ENCODE peak calls at places on chromosomes 1 and 21, in nine cellular contexts. U is heart left ventricle, I is H54, V is IMR-90, E is A549, L is right lobe of liver, N is body of pancreas, K is ovary, H is breast epithelium. O is an unnamed sample.
A peak's percentile ranks its signal among the peaks of the same experiment; 100 is the strongest.

GRCh38 chr1:93680121-93681094 is 1.2 kb downstream of the BCAR3 start:
- DNase-seq in I (peak; percentile 62), L (peak; percentile 80), E (peak; percentile 90), U (peak; percentile 80), N (peak; percentile 76), V (peak; percentile 91), K (peak; percentile 92), H (peak; percentile 87), O (peak; percentile 77)

GRCh38 chr1:57102957-57103356 is 137.1 kb upstream of the C8B start:
- DNase-seq in V (no peak), H (no peak), K (no peak), U (no peak), N (no peak), L (no peak), I (no peak), E (no peak), O (no peak)

GRCh38 chr1:245715291-245715701 is 560.5 kb downstream of the KIF26B start:
- DNase-seq in I (peak; percentile 25), K (no peak), E (no peak), N (no peak), L (no peak), V (peak; percentile 29), H (no peak), U (no peak), O (no peak)

GRCh38 chr21:40118527-40118926 is 251.3 kb downstream of the PCP4 start:
- DNase-seq in L (no peak), N (no peak), H (no peak), V (no peak), E (no peak), U (no peak), I (no peak), K (no peak), O (no peak)

GRCh38 chr1:14606632-14607031 is 8.1 kb downstream of the KAZN start:
- DNase-seq in H (no peak), E (no peak), L (no peak), K (no peak), U (no peak), I (no peak), V (no peak), N (no peak), O (no peak)

GRCh38 chr1:29504266-29504665 is 267.9 kb downstream of the PTPRU start:
- DNase-seq in H (no peak), L (peak; percentile 2), V (no peak), E (no peak), N (no peak), K (no peak), I (no peak), U (no peak), O (no peak)

GRCh38 chr1:81670286-81670685 is 130.4 kb upstream of the ADGRL2 start:
- DNase-seq in I (peak; percentile 73), H (no peak), V (peak; percentile 97), K (peak; percentile 72), U (peak; percentile 68), L (peak; percentile 65), N (peak; percentile 89), E (peak; percentile 56), O (no peak)

GRCh38 chr1:198449727-198450433 is 90.6 kb downstream of the ATP6V1G3 start:
- DNase-seq in U (no peak), E (no peak), H (no peak), N (no peak), L (no peak), I (no peak), K (no peak), V (peak; percentile 64), O (no peak)

GRCh38 chr1:111140680-111140967 is 601 bp downstream of the CEPT1 start:
- DNase-seq in N (no peak), L (no peak), K (no peak), I (peak; percentile 76), V (peak; percentile 36), U (no peak), E (peak; percentile 56), H (peak; percentile 51), O (no peak)

GRCh38 chr1:39692152-39693064 is 1.2 kb upstream of the HPCAL4 start:
- DNase-seq in N (peak; percentile 41), I (no peak), H (no peak), U (no peak), K (peak; percentile 76), V (no peak), E (no peak), L (no peak), O (no peak)

GRCh38 chr1:92858564-92859399 is 26.9 kb downstream of the RPL5 start:
- DNase-seq in E (peak; percentile 72), K (peak; percentile 65), U (peak; percentile 42), H (no peak), V (peak; percentile 85), N (peak; percentile 74), L (no peak), I (peak; percentile 9), O (peak; percentile 13)

GRCh38 chr1:20469406-20470076 is 16.5 kb downstream of the CAMK2N1 start:
- DNase-seq in K (no peak), E (peak; percentile 53), U (no peak), I (no peak), V (no peak), H (no peak), N (no peak), L (no peak), O (no peak)

GRCh38 chr1:209850342-209850979 is 22.7 kb downstream of the UTP25 start:
- DNase-seq in K (no peak), N (peak; percentile 44), I (peak; percentile 50), H (no peak), L (no peak), V (peak; percentile 45), E (peak; percentile 55), U (peak; percentile 28), O (peak; percentile 23)

GRCh38 chr21:45869121-45870007 is 112.2 kb upstream of the COL6A1 start:
- DNase-seq in H (peak; percentile 47), U (no peak), E (no peak), V (peak; percentile 79), K (no peak), L (no peak), I (peak; percentile 76), N (no peak), O (no peak)

GRCh38 chr1:157566484-157567300 is 14.4 kb upstream of the FCRL5 start:
- DNase-seq in I (no peak), K (no peak), U (no peak), E (no peak), L (no peak), H (no peak), V (no peak), N (no peak), O (no peak)

GRCh38 chr1:183097438-183098051 is 74.3 kb downstream of the LAMC1 start:
- DNase-seq in U (no peak), L (no peak), V (peak; percentile 94), K (no peak), N (no peak), I (no peak), H (no peak), E (no peak), O (no peak)

GRCh38 chr21:34082769-34083168 is 9.4 kb downstream of the MRPS6 start:
- DNase-seq in H (no peak), K (no peak), N (no peak), V (no peak), U (no peak), I (no peak), L (no peak), E (no peak), O (no peak)
- TF ChIP-seq POLR2A in H (no peak), K (no peak), N (no peak), V (no peak), U (no peak), I (no peak), L (no peak), E (no peak), O (no peak)

DNA sequence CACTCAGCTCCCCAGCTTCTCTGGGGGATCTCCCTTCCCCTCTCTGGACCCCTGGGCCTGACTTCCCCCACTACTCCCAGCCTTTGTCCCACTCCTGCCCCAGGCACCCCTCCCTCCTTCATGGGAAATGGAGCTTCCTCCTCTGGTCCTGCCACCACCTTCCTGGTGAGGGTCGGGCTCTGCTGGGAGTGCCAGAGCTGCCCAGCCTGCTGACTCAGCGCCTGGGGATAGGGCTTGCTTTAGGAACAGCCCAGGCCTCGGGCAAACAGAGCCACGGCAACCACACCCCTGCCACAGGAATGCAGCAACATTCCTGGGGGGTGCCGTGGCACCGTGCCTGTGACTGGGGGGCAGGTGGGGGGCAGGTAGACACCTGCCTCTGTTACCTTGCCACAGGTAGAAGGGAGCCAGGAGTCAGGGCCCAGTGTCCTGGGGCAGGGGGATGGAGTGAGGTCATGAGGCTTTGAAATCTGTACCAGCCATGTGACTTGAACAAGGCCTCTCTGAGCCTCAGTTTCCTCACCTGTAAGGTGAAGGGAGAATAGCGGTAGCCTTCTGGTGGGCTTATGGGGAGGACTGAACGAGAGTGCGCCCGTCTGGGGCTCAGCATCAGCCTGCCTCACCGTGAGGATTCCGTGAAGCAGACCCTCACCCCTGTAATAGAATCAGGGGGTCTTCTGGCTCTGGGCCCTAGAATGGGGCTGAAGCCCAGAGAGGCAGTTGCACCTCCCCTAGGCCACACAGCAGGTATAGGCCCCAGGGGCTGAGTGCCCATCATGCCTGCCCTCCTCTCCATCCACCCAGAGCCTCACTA is 17.8 kb upstream of the EPHA2 start:
- DNase-seq in I (peak; percentile 75), L (peak; percentile 64), K (no peak), U (no peak), N (peak; percentile 80), E (peak; percentile 91), V (peak; percentile 50), H (peak; percentile 88), O (no peak)
- TF ChIP-seq POLR2A in I (no peak), L (no peak), K (no peak), U (no peak), N (no peak), E (no peak), V (no peak), H (no peak), O (no peak)

GRCh38 chr1:59061876-59062275 is 235.0 kb upstream of the FGGY start:
- DNase-seq in H (no peak), N (peak; percentile 34), K (peak; percentile 66), I (no peak), U (peak; percentile 73), L (no peak), E (peak; percentile 44), V (peak; percentile 90), O (no peak)
- TF ChIP-seq POLR2A in H (no peak), N (no peak), K (peak; percentile 37), I (no peak), U (peak; percentile 13), L (peak; percentile 54), E (no peak), V (no peak), O (no peak)

GRCh38 chr1:3780901-3781300 is 8.4 kb downstream of the SMIM1 start:
- DNase-seq in I (no peak), L (no peak), H (no peak), N (no peak), V (no peak), U (no peak), E (no peak), K (no peak), O (no peak)

GRCh38 chr1:3778590-3779264 is 6.2 kb downstream of the SMIM1 start:
- DNase-seq in E (no peak), N (no peak), K (no peak), I (no peak), H (no peak), U (no peak), V (no peak), L (peak; percentile 15), O (no peak)

GRCh38 chr1:3779265-3779911 is 6.8 kb downstream of the SMIM1 start:
- DNase-seq in N (no peak), K (no peak), H (no peak), U (no peak), V (no peak), L (no peak), I (no peak), E (no peak), O (no peak)

GRCh38 chr1:3777647-3778589 is 5.4 kb downstream of the SMIM1 start:
- DNase-seq in I (no peak), K (no peak), H (no peak), E (no peak), L (no peak), V (no peak), N (no peak), U (no peak), O (no peak)

GRCh38 chr1:3779912-3780416 is 7.4 kb downstream of the SMIM1 start:
- DNase-seq in I (no peak), N (no peak), K (no peak), E (no peak), U (no peak), H (no peak), V (no peak), L (no peak), O (no peak)
- TF ChIP-seq POLR2A in I (no peak), N (no peak), K (no peak), E (no peak), U (no peak), H (no peak), V (no peak), L (no peak), O (no peak)

O was measured in GM12892.